ENCODE peak calls at places on chromosomes 7 and 10, in nine cellular contexts. W is endothelial cell, C is astrocyte of the cerebellum, O is GM23338, A is PC-9, M is GM10248, H is transverse colon, Q is MCF 10A, K is stomach. S is an unnamed sample.

GRCh38 chr7:37349979-37350590 is 98.6 kb downstream of the ELMO1 start:
- DNase-seq in W (no peak), C (no peak), O (no peak), A (no peak), M (peak), H (no peak), Q (no peak), K (no peak), S (no peak)

GRCh38 chr7:1355568-1356340 is 103.5 kb downstream of the MICALL2 start:
- DNase-seq in W (no peak), C (no peak), O (no peak), A (no peak), M (no peak), H (peak), Q (no peak), K (no peak), S (no peak)

GRCh38 chr10:34641147-34641912 is 173.8 kb downstream of the PARD3 start:
- DNase-seq in W (no peak), C (no peak), O (no peak), A (no peak), M (no peak), H (no peak), Q (no peak), K (no peak), S (no peak)

GRCh38 chr10:80136134-80136571 is 3.6 kb downstream of the PLAC9 start:
- DNase-seq in W (no peak), C (peak), O (peak), A (no peak), M (no peak), H (no peak), Q (peak), K (peak), S (peak)

GRCh38 chr10:91251430-91252056 is 31.1 kb downstream of the PCGF5 start:
- DNase-seq in W (peak), C (peak), O (peak), A (no peak), M (peak), H (peak), Q (peak), K (peak), S (no peak)

GRCh38 chr7:150931199-150931869 is 46.8 kb downstream of the KCNH2 start:
- DNase-seq in W (no peak), C (no peak), O (no peak), A (no peak), M (no peak), H (no peak), Q (no peak), K (peak), S (no peak)

GRCh38 chr7:98630149-98630548 is 13.1 kb downstream of the NPTX2 start:
- DNase-seq in W (no peak), C (no peak), O (no peak), A (no peak), M (no peak), H (no peak), Q (no peak), K (no peak), S (peak)

GRCh38 chr7:132343196-132343595 is 233.1 kb downstream of the PLXNA4 start:
- DNase-seq in W (no peak), C (no peak), O (no peak), A (no peak), M (no peak), H (no peak), Q (peak), K (no peak), S (no peak)

GRCh38 chr7:81457858-81458522 is 311.9 kb downstream of the HGF start:
- DNase-seq in W (no peak), C (peak), O (peak), A (peak), M (no peak), H (no peak), Q (peak), K (no peak), S (no peak)

GRCh38 chr10:69439813-69440506 is 11.3 kb upstream of the TSPAN15 start:
- DNase-seq in W (no peak), C (no peak), O (peak), A (peak), M (no peak), H (peak), Q (peak), K (peak), S (no peak)

GRCh38 chr7:133984023-133984422 is 143.1 kb upstream of the LRGUK start:
- DNase-seq in W (no peak), C (no peak), O (no peak), A (no peak), M (no peak), H (no peak), Q (no peak), K (no peak), S (no peak)

GRCh38 chr10:86596266-86596665 is 58.1 kb upstream of the OPN4 start:
- DNase-seq in W (no peak), C (no peak), O (no peak), A (no peak), M (no peak), H (no peak), Q (peak), K (no peak), S (no peak)

GRCh38 chr7:10316488-10316887 is 657.2 kb upstream of the PHF14 start:
- DNase-seq in W (no peak), C (no peak), O (no peak), A (no peak), M (no peak), H (no peak), Q (no peak), K (no peak), S (no peak)
- TF ChIP-seq CTCF in W (no peak), C (no peak), O (no peak), A (no peak), M (no peak), H (no peak), Q (no peak), K (no peak), S (no peak)

GRCh38 chr10:24914148-24914547 is 38.3 kb downstream of the PRTFDC1 start:
- DNase-seq in W (no peak), C (no peak), O (no peak), A (no peak), M (no peak), H (no peak), Q (no peak), K (no peak), S (no peak)

GRCh38 chr10:24915304-24915703 is 37.1 kb downstream of the PRTFDC1 start:
- DNase-seq in W (no peak), C (no peak), O (no peak), A (no peak), M (no peak), H (no peak), Q (no peak), K (no peak), S (no peak)

GRCh38 chr10:24917979-24918378 is 34.4 kb downstream of the PRTFDC1 start:
- DNase-seq in W (no peak), C (no peak), O (no peak), A (no peak), M (no peak), H (no peak), Q (no peak), K (no peak), S (no peak)

GRCh38 chr10:24917493-24917892 is 34.9 kb downstream of the PRTFDC1 start:
- DNase-seq in W (no peak), C (no peak), O (no peak), A (no peak), M (no peak), H (no peak), Q (no peak), K (no peak), S (no peak)

DNA sequence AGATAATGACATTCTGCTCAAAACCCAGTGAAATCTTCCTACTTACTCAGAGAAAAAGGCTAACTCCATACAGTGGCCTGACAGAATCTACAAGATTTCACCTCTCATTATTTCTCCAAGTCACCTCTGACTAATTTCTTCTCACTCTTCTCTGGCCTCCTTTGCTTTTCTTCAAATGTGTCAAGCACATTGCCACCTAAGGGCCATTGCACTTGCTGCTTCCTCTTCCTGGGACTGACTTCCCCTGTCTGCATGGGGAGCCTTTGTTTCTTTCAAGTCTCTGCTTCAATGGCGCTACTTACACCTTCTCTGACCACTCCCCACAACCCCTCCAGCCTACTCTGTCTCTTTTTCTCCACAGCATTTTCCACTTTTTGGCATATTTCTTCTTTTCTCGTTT is 36.0 kb downstream of the PRTFDC1 start:
- DNase-seq in W (no peak), C (no peak), O (no peak), A (no peak), M (no peak), H (no peak), Q (no peak), K (no peak), S (no peak)
- TF ChIP-seq CTCF in W (no peak), C (no peak), O (no peak), A (no peak), M (no peak), H (no peak), Q (no peak), K (no peak), S (no peak)

GRCh38 chr10:115969591-115969990 is 303.4 kb downstream of the GFRA1 start:
- DNase-seq in W (no peak), C (no peak), O (no peak), A (no peak), M (no peak), H (no peak), Q (no peak), K (no peak), S (no peak)

GRCh38 chr10:115958043-115958442 is 315.0 kb downstream of the GFRA1 start:
- DNase-seq in W (no peak), C (no peak), O (peak), A (no peak), M (no peak), H (no peak), Q (no peak), K (no peak), S (no peak)

GRCh38 chr10:115964827-115965226 is 308.2 kb downstream of the GFRA1 start:
- DNase-seq in W (no peak), C (no peak), O (no peak), A (no peak), M (no peak), H (no peak), Q (no peak), K (no peak), S (no peak)

GRCh38 chr10:115968236-115968635 is 304.8 kb downstream of the GFRA1 start:
- DNase-seq in W (no peak), C (no peak), O (peak), A (no peak), M (no peak), H (no peak), Q (no peak), K (no peak), S (no peak)

DNA sequence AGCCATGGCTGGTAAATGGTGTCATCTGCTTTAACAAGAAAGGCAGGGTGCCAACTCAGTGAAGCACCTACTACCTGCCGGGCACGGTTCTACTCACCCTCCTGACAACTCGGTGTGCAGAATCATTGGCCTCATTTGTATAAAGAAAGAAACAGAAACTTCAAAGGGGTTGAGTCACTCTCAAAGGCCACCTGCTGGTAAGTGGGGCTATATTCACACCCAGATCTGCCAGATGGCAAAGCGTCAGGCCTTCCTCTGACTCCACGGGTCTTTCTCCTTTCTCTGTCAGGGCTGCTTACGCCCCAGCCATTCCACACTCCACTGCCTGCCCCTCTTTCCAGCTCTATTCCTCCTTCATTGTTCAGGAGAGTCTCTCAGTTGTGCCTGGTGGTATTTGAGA is 309.2 kb downstream of the GFRA1 start:
- DNase-seq in W (no peak), C (peak), O (peak), A (no peak), M (no peak), H (no peak), Q (peak), K (no peak), S (no peak)
- TF ChIP-seq CTCF in W (peak), C (peak), O (no peak), A (no peak), M (no peak), H (no peak), Q (no peak), K (no peak), S (peak)

GRCh38 chr7:101901661-101902491 is 84.5 kb downstream of the CUX1 start:
- DNase-seq in W (no peak), C (no peak), O (no peak), A (no peak), M (no peak), H (no peak), Q (no peak), K (no peak), S (no peak)

GRCh38 chr7:101898019-101898575 is 80.7 kb downstream of the CUX1 start:
- DNase-seq in W (no peak), C (no peak), O (no peak), A (no peak), M (no peak), H (no peak), Q (no peak), K (no peak), S (no peak)

GRCh38 chr7:101899616-101900015 is 82.2 kb downstream of the CUX1 start:
- DNase-seq in W (no peak), C (no peak), O (no peak), A (no peak), M (no peak), H (no peak), Q (no peak), K (no peak), S (no peak)

GRCh38 chr7:101902680-101903504 is 85.5 kb downstream of the CUX1 start:
- DNase-seq in W (no peak), C (no peak), O (no peak), A (no peak), M (no peak), H (no peak), Q (no peak), K (no peak), S (no peak)

DNA sequence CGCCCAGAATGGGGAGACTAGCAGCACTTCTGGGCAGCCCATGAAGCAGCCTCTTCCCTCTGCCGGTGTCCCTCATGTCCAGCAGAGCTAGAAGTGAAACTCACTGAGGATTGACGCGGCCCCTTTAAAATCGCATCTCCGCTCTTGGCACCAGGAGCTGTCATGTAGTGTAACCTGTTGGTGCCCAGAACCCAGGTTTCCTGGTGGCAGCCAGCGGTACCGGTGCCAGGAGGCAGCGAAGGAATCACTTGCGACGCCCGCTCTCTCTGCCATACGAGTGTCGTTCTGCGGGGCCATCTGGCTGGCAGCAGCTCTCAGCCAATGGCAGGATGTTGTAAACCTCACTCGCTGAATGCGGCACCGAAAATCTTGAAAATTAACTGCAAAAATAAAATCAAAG is 82.7 kb downstream of the CUX1 start:
- DNase-seq in W (no peak), C (no peak), O (no peak), A (no peak), M (no peak), H (no peak), Q (no peak), K (no peak), S (no peak)
- TF ChIP-seq CTCF in W (no peak), C (no peak), O (no peak), A (no peak), M (no peak), H (peak), Q (no peak), K (no peak), S (no peak)

GRCh38 chr10:20855398-20856038 is 41.6 kb downstream of the NEBL start:
- DNase-seq in W (no peak), C (peak), O (peak), A (no peak), M (no peak), H (no peak), Q (peak), K (no peak), S (no peak)

GRCh38 chr10:20863008-20863407 is 34.1 kb downstream of the NEBL start:
- DNase-seq in W (no peak), C (no peak), O (no peak), A (no peak), M (no peak), H (no peak), Q (no peak), K (no peak), S (no peak)

GRCh38 chr10:20853276-20853675 is 43.8 kb downstream of the NEBL start:
- DNase-seq in W (no peak), C (no peak), O (no peak), A (no peak), M (no peak), H (no peak), Q (no peak), K (no peak), S (no peak)

GRCh38 chr10:20856484-20856883 is 40.6 kb downstream of the NEBL start:
- DNase-seq in W (no peak), C (no peak), O (no peak), A (no peak), M (no peak), H (no peak), Q (no peak), K (no peak), S (no peak)

DNA sequence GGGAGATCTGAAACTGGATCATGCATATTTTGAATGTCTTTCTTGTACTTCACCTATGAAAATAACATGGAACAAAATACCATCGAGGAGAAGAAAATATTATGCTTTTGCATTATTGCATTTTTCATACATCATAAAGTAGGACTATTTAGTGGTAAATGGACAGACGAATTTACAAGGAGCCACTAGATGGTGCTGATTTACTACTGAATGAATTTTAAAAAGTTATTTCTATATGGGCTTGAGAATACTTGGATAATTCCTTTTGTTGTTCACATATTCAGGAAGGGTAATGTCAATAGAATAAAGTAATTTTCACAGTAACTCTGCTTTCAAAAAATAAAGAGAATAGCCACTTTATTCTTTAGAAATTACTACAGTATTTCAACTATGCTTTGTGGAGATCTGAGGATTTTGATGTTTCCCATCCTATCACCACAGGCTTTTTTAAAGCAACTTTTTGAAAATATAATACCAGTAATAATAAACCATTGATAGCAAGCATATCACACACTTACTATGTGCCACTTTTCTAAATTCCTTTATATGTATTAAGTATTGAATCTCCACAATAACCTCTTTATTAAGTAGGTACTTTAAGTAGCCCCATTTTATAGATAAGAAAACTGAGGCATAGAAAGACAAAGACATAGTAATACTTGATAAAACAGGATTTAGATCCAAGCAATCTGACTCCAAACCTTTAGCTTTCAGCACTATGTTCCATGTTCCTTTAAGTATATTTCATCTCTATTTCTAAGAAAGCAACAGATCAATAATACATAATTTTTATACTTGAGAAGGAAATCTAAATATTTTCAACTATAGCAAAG is 38.6 kb downstream of the NEBL start:
- DNase-seq in W (no peak), C (peak), O (peak), A (peak), M (no peak), H (no peak), Q (peak), K (no peak), S (no peak)
- TF ChIP-seq CTCF in W (peak), C (peak), O (no peak), A (peak), M (peak), H (peak), Q (peak), K (no peak), S (peak)

S was measured in osteocyte.